ENCODE peak calls at places on chromosome X, in ten cellular contexts. L, D, S, R, M, H, A, N, J and W are unnamed samples.
A peak's percentile ranks its signal among the peaks of the same experiment; 100 is the strongest.

GRCh38 chrX:131734621-131735020 is 190.7 kb downstream of the OR13H1 start:
- DNase-seq in L (peak; percentile 68), D (no peak), S (peak; percentile 16), R (peak; percentile 71), M (peak; percentile 89), H (no peak), A (peak; percentile 93), N (no peak), J (no peak), W (no peak)

GRCh38 chrX:20237864-20238263 is 28.8 kb downstream of the RPS6KA3 start:
- DNase-seq in L (no peak), D (no peak), S (no peak), R (no peak), M (no peak), H (no peak), A (no peak), N (no peak), J (no peak), W (no peak)

GRCh38 chrX:53435997-53436396 is 1.8 kb upstream of the HSD17B10 start:
- DNase-seq in L (peak; percentile 53), D (peak; percentile 36), S (no peak), R (peak; percentile 72), M (peak; percentile 79), H (no peak), A (peak; percentile 74), N (peak; percentile 57), J (peak; percentile 47), W (no peak)

GRCh38 chrX:136168929-136169735 is 21.8 kb downstream of the FHL1 start:
- DNase-seq in L (peak; percentile 87), D (peak; percentile 33), S (no peak), R (peak; percentile 64), M (peak; percentile 57), H (peak; percentile 63), A (peak; percentile 90), N (peak; percentile 33), J (no peak), W (peak; percentile 90)

GRCh38 chrX:30533261-30533660 is 44.3 kb downstream of the TASL start:
- DNase-seq in L (no peak), D (no peak), S (no peak), R (no peak), M (no peak), H (no peak), A (no peak), N (no peak), J (no peak), W (no peak)

GRCh38 chrX:56764153-56764974 is 35.3 kb downstream of the NBDY start:
- DNase-seq in L (peak; percentile 48), D (no peak), S (no peak), R (peak; percentile 90), M (peak; percentile 83), H (no peak), A (peak; percentile 91), N (peak; percentile 78), J (peak; percentile 54), W (peak; percentile 47)

GRCh38 chrX:43166874-43167273 is 388.9 kb upstream of the PPP1R2C start:
- DNase-seq in L (no peak), D (no peak), S (no peak), R (no peak), M (no peak), H (no peak), A (no peak), N (no peak), J (no peak), W (no peak)

GRCh38 chrX:131262738-131263679 is 26.1 kb downstream of the IGSF1 start:
- DNase-seq in L (no peak), D (no peak), S (no peak), R (no peak), M (peak; percentile 12), H (no peak), A (no peak), N (peak; percentile 45), J (no peak), W (no peak)

GRCh38 chrX:10398271-10398670 is 222.1 kb downstream of the MID1 start:
- DNase-seq in L (no peak), D (no peak), S (no peak), R (no peak), M (no peak), H (no peak), A (no peak), N (no peak), J (no peak), W (no peak)

GRCh38 chrX:10399152-10399741 is 221.1 kb downstream of the MID1 start:
- DNase-seq in L (peak; percentile 2), D (no peak), S (no peak), R (no peak), M (no peak), H (no peak), A (no peak), N (no peak), J (no peak), W (no peak)

GRCh38 chrX:10397349-10397748 is 223.0 kb downstream of the MID1 start:
- DNase-seq in L (no peak), D (no peak), S (no peak), R (no peak), M (no peak), H (no peak), A (no peak), N (no peak), J (no peak), W (no peak)

GRCh38 chrX:10404435-10404834 is 215.9 kb downstream of the MID1 start:
- DNase-seq in L (no peak), D (no peak), S (no peak), R (no peak), M (no peak), H (no peak), A (no peak), N (no peak), J (no peak), W (peak; percentile 32)

DNA sequence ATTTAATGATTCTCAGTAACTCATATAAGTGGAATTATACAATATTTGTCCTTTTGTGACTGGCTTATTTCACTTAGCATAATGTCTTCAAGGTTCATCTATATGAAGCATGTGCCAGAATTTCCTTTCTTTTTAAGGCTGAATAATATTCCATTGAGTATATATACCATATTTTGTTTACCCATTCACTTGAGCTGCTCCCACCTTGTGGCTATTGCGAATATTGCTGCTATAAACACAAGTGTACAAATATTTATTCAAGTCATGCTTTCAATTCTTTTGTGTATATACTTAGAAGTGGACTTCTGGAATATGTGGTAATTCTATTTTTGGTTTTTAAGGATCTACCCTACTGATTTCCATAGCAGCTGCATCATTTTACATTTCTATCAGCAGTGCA is 219.1 kb downstream of the MID1 start:
- DNase-seq in L (no peak), D (no peak), S (no peak), R (no peak), M (no peak), H (no peak), A (no peak), N (no peak), J (no peak), W (no peak)
- TF ChIP-seq CTCF in L (peak; percentile 15), D (no peak), S (no peak), R (no peak), M (no peak), H (no peak), A (no peak), N (peak; percentile 33), J (no peak), W (no peak)

GRCh38 chrX:125202486-125203378 is 116.9 kb upstream of the TEX13C start:
- DNase-seq in L (no peak), D (peak; percentile 9), S (no peak), R (no peak), M (no peak), H (no peak), A (no peak), N (no peak), J (no peak), W (no peak)

GRCh38 chrX:125205084-125205917 is 114.4 kb upstream of the TEX13C start:
- DNase-seq in L (peak; percentile 22), D (peak; percentile 49), S (no peak), R (peak; percentile 78), M (peak; percentile 72), H (peak; percentile 58), A (peak; percentile 76), N (no peak), J (no peak), W (no peak)

GRCh38 chrX:125203379-125203736 is 116.3 kb upstream of the TEX13C start:
- DNase-seq in L (no peak), D (peak; percentile 10), S (no peak), R (peak; percentile 55), M (peak; percentile 10), H (peak; percentile 51), A (no peak), N (no peak), J (no peak), W (no peak)

GRCh38 chrX:125203737-125204578 is 115.7 kb upstream of the TEX13C start:
- DNase-seq in L (no peak), D (peak; percentile 32), S (no peak), R (peak; percentile 65), M (peak; percentile 46), H (peak; percentile 57), A (no peak), N (no peak), J (no peak), W (no peak)

DNA sequence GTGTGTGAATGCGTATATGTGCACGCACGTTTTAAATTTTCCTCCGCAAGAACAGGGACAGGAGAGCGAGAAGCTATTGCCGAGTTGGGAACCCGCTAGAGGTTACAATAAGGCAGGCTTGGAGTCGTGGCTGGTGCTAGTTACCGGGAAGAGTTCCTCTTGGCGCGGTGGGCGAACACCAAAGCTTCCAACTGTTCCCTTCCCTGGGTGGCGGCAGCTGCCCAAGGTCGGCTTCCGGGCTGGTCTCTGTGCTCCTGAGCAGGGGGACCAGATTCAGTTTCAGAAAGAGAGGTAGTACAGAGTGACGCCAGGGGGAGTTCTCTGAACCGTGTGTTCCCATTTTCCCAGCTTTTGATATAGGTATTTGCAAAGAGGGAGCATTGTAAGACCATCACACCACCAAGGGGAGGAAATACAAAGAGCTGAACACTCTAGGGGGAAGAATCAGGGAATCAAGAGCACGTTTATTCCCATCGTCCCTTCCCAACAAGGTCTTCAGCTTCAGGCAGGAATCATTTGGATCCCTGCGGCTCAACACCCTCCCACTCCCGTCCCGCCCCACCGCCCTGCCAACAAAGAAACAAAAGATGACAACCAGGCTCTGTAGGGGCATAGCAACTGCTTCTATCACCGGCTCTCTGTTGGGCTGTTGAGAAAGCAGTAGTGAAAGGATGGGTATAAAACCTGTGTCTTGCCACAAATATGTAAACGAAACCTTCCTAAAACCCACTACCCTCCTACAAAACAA is 113.6 kb upstream of the TEX13C start:
- DNase-seq in L (no peak), D (peak; percentile 12), S (no peak), R (no peak), M (peak; percentile 39), H (no peak), A (peak; percentile 60), N (no peak), J (no peak), W (no peak)
- H3K4me3 ChIP-seq in L (peak overlapping the region; percentile 15), D (peak overlapping the region; percentile 58), S (peak overlapping the region; percentile 49), R (peak overlapping the region; percentile 49), M (no peak overlapping the region), H (peak overlapping the region; percentile 47), A (peak overlapping the region; percentile 51), N (no peak overlapping the region), J (peak overlapping the region; percentile 35), W (no peak overlapping the region)

GRCh38 chrX:66676413-66676812 is 37.5 kb upstream of the EDA2R start:
- DNase-seq in L (peak; percentile 1), D (no peak), S (no peak), R (no peak), M (no peak), H (no peak), A (no peak), N (no peak), J (no peak), W (no peak)
- H3K27ac ChIP-seq in L (peak overlapping the region; percentile 88), D (no peak overlapping the region), S (no peak overlapping the region), R (no peak overlapping the region), M (no peak overlapping the region), H (no peak overlapping the region), A (no peak overlapping the region), N (no peak overlapping the region), J (no peak overlapping the region), W (no peak overlapping the region)

DNA sequence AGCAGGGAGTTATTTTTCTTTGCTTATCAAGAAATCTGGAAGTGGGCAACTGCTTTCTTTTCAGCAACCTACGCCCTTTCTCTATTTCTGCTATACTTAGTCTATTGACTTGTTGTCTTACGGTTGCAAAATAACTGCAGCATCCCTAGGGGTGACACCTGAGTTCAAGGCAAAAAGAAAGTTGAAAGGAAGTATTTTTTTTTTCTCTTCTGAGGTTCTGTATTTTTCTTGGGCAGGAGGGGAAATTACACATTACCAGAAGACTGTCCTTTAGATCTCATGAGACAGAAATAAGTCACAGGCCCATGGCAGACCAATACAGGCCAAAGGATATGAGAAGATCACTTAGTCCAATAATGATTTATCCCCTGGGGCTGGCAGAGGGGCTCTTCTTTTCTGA is 204.7 kb upstream of the CASK start:
- DNase-seq in L (no peak), D (no peak), S (no peak), R (no peak), M (no peak), H (no peak), A (no peak), N (no peak), J (no peak), W (no peak)
- TF ChIP-seq CTCF in L (no peak), D (no peak), S (no peak), R (no peak), M (no peak), H (no peak), A (no peak), N (no peak), J (no peak), W (no peak)